ENCODE peak calls at places on chromosome 11, in four cellular contexts. U is SK-N-MC, D is GM18507, P is fibroblast of the aortic adventitia. I is an unnamed sample.

GRCh38 chr11:59053387-59053786 is 32.7 kb upstream of the GLYATL1B start:
- DNase-seq in U (peak), D (no peak), P (peak), I (no peak)

GRCh38 chr11:11403763-11404725 is 51.0 kb upstream of the CSNK2A3 start:
- DNase-seq in U (no peak), D (no peak), P (peak), I (no peak)

GRCh38 chr11:95697614-95698408 is 91.8 kb downstream of the FAM76B start:
- DNase-seq in U (no peak), D (no peak), P (no peak), I (no peak)

GRCh38 chr11:70303070-70303469 is 32.6 kb downstream of the PPFIA1 start:
- DNase-seq in U (no peak), D (no peak), P (peak), I (no peak)

GRCh38 chr11:27266125-27266524 is 96.9 kb downstream of the CCDC34 start:
- DNase-seq in U (no peak), D (no peak), P (no peak), I (no peak)

GRCh38 chr11:132935383-132935782 is 596.9 kb downstream of the OPCML start:
- DNase-seq in U (no peak), D (no peak), P (no peak), I (no peak)

GRCh38 chr11:96817488-96817887 is 427.7 kb downstream of the JRKL start:
- DNase-seq in U (no peak), D (no peak), P (no peak), I (no peak)

GRCh38 chr11:115959098-115959497 is 454.9 kb upstream of the CADM1 start:
- DNase-seq in U (no peak), D (no peak), P (no peak), I (no peak)

GRCh38 chr11:60761436-60762190 is 4.9 kb downstream of the MS4A15 start:
- DNase-seq in U (no peak), D (no peak), P (no peak), I (no peak)

GRCh38 chr11:1179641-1180040 is 21.9 kb downstream of the MUC5AC start:
- DNase-seq in U (no peak), D (no peak), P (no peak), I (no peak)

GRCh38 chr11:88555018-88555828 is 217.7 kb upstream of the CTSC start:
- DNase-seq in U (no peak), D (no peak), P (peak), I (no peak)

GRCh38 chr11:133656100-133656635 is 123.9 kb upstream of the OPCML start:
- DNase-seq in U (no peak), D (no peak), P (no peak), I (no peak)

GRCh38 chr11:113202431-113202830 is 112.0 kb upstream of the TTC12 start:
- DNase-seq in U (no peak), D (no peak), P (no peak), I (no peak)

GRCh38 chr11:133952199-133953190 is 4.3 kb downstream of the IGSF9B start:
- DNase-seq in U (no peak), D (no peak), P (no peak), I (no peak)

GRCh38 chr11:87326594-87326993 is 288.9 kb downstream of the TMEM135 start:
- DNase-seq in U (no peak), D (no peak), P (no peak), I (no peak)

GRCh38 chr11:40393511-40393910 is 1065.9 kb downstream of the LRRC4C start:
- DNase-seq in U (no peak), D (no peak), P (no peak), I (no peak)

GRCh38 chr11:23725752-23726151 is 771.1 kb upstream of the LUZP2 start:
- DNase-seq in U (no peak), D (no peak), P (peak), I (no peak)

GRCh38 chr11:574632-575323 is 1.5 kb upstream of the PHRF1 start:
- DNase-seq in U (no peak), D (no peak), P (no peak), I (no peak)

GRCh38 chr11:74749127-74749964 is 697 bp downstream of the RNF169 start:
- DNase-seq in U (no peak), D (no peak), P (peak), I (peak)

GRCh38 chr11:30917859-30918478 is 331.8 kb upstream of the MPPED2 start:
- DNase-seq in U (peak), D (no peak), P (peak), I (peak)

GRCh38 chr11:126083829-126084607 is 21.4 kb upstream of the CDON start:
- DNase-seq in U (no peak), D (no peak), P (no peak), I (no peak)

GRCh38 chr11:130070829-130071205 is 1.1 kb downstream of the APLP2 start:
- DNase-seq in U (no peak), D (no peak), P (peak), I (no peak)

GRCh38 chr11:77559686-77560425 is 29.9 kb upstream of the AQP11 start:
- DNase-seq in U (peak), D (no peak), P (peak), I (no peak)

GRCh38 chr11:44469412-44469811 is 96.1 kb upstream of the CD82 start:
- DNase-seq in U (no peak), D (no peak), P (no peak), I (no peak)

GRCh38 chr11:69909561-69910518 is 90.6 kb upstream of the FGF3 start:
- DNase-seq in U (no peak), D (no peak), P (no peak), I (no peak)

GRCh38 chr11:10376061-10376460 is 71.2 kb downstream of the ADM start:
- DNase-seq in U (no peak), D (no peak), P (peak), I (no peak)

GRCh38 chr11:125923012-125923579 is 18.8 kb downstream of the DDX25 start:
- DNase-seq in U (no peak), D (peak), P (peak), I (peak)

GRCh38 chr11:71200172-71200716 is 52.1 kb downstream of the SHANK2 start:
- DNase-seq in U (no peak), D (no peak), P (no peak), I (no peak)

GRCh38 chr11:44652901-44653644 is 73.7 kb upstream of the TSPAN18 start:
- DNase-seq in U (peak), D (no peak), P (no peak), I (no peak)

I was measured in GM12891.